ENCODE peak calls at places on chromosomes 2 and 18, in six cellular contexts. One of them, this sample, is unnamed.

GRCh38 chr2:165793161-165793778 is 777 bp downstream of the GALNT3 start:
- DNase-seq in sigmoid colon: no peak
- DNase-seq in lower lobe of right lung: peak
- DNase-seq in brain microvascular endothelial cell: peak
- DNase-seq in tibial nerve: no peak
- DNase-seq in fibroblast of lung: peak
- DNase-seq in this sample: peak

GRCh38 chr2:170113168-170113567 is 64.8 kb upstream of the MYO3B start:
- DNase-seq in sigmoid colon: no peak
- DNase-seq in lower lobe of right lung: no peak
- DNase-seq in brain microvascular endothelial cell: no peak
- DNase-seq in tibial nerve: no peak
- DNase-seq in fibroblast of lung: no peak
- DNase-seq in this sample: no peak

GRCh38 chr2:203805485-203805838 is 62.1 kb upstream of the CTLA4 start:
- DNase-seq in sigmoid colon: no peak
- DNase-seq in lower lobe of right lung: no peak
- DNase-seq in brain microvascular endothelial cell: no peak
- DNase-seq in tibial nerve: no peak
- DNase-seq in fibroblast of lung: no peak
- DNase-seq in this sample: no peak

GRCh38 chr18:48693625-48694262 is 154.9 kb downstream of the CTIF start:
- DNase-seq in sigmoid colon: no peak
- DNase-seq in lower lobe of right lung: no peak
- DNase-seq in brain microvascular endothelial cell: peak
- DNase-seq in tibial nerve: no peak
- DNase-seq in fibroblast of lung: peak
- DNase-seq in this sample: no peak

GRCh38 chr2:240991378-240992263 is 6.8 kb upstream of the SNED1 start:
- DNase-seq in sigmoid colon: peak
- DNase-seq in lower lobe of right lung: peak
- DNase-seq in brain microvascular endothelial cell: peak
- DNase-seq in tibial nerve: peak
- DNase-seq in fibroblast of lung: peak
- DNase-seq in this sample: peak

GRCh38 chr2:238922435-238922834 is 74.5 kb downstream of the TWIST2 start:
- DNase-seq in sigmoid colon: peak
- DNase-seq in lower lobe of right lung: no peak
- DNase-seq in brain microvascular endothelial cell: no peak
- DNase-seq in tibial nerve: no peak
- DNase-seq in fibroblast of lung: no peak
- DNase-seq in this sample: no peak

GRCh38 chr2:46848446-46848845 is 67.2 kb downstream of the MCFD2 start:
- DNase-seq in sigmoid colon: peak
- DNase-seq in lower lobe of right lung: no peak
- DNase-seq in brain microvascular endothelial cell: no peak
- DNase-seq in tibial nerve: no peak
- DNase-seq in fibroblast of lung: peak
- DNase-seq in this sample: no peak

GRCh38 chr18:5964996-5965395 is 69.7 kb upstream of the TMEM200C start:
- DNase-seq in sigmoid colon: no peak
- DNase-seq in lower lobe of right lung: no peak
- DNase-seq in brain microvascular endothelial cell: no peak
- DNase-seq in tibial nerve: no peak
- DNase-seq in fibroblast of lung: no peak
- DNase-seq in this sample: no peak

GRCh38 chr18:56799756-56800155 is 148.6 kb downstream of the WDR7 start:
- DNase-seq in sigmoid colon: no peak
- DNase-seq in lower lobe of right lung: no peak
- DNase-seq in brain microvascular endothelial cell: no peak
- DNase-seq in tibial nerve: no peak
- DNase-seq in fibroblast of lung: peak
- DNase-seq in this sample: no peak

GRCh38 chr2:241680827-241681599 is 5.6 kb downstream of the DTYMK start:
- DNase-seq in sigmoid colon: peak
- DNase-seq in lower lobe of right lung: no peak
- DNase-seq in brain microvascular endothelial cell: peak
- DNase-seq in tibial nerve: peak
- DNase-seq in fibroblast of lung: peak
- DNase-seq in this sample: no peak

GRCh38 chr18:80109676-80110078 is 615 bp downstream of the ADNP2 start:
- DNase-seq in sigmoid colon: peak
- DNase-seq in lower lobe of right lung: peak
- DNase-seq in brain microvascular endothelial cell: peak
- DNase-seq in tibial nerve: no peak
- DNase-seq in fibroblast of lung: peak
- DNase-seq in this sample: peak

GRCh38 chr2:168428431-168428830 is 27.6 kb upstream of the CERS6 start:
- DNase-seq in sigmoid colon: no peak
- DNase-seq in lower lobe of right lung: no peak
- DNase-seq in brain microvascular endothelial cell: no peak
- DNase-seq in tibial nerve: no peak
- DNase-seq in fibroblast of lung: no peak
- DNase-seq in this sample: no peak

DNA sequence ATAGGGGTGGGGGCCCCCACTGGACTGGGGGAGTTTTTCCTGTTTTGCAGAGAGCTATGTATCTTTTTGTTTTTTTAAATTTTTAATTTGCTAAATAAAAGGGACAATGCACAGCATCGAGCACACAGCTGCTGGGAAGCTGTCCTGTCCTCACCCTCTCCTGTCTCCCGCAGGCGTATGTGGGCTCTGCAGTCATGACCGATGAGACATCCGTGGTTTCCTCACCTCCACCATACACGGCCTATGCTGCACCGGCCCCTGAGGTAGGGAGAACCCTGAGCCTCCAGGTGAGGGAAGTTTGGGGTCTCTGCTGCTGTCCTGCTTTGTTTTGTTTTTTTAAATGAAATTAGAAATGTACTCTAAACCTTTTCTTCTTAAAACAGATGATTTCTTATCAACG is 27.6 kb downstream of the PLEKHB2 start:
- DNase-seq in sigmoid colon: no peak
- DNase-seq in lower lobe of right lung: no peak
- DNase-seq in brain microvascular endothelial cell: no peak
- DNase-seq in tibial nerve: no peak
- DNase-seq in fibroblast of lung: no peak
- DNase-seq in this sample: no peak
- TF ChIP-seq CTCF in sigmoid colon: no peak
- TF ChIP-seq CTCF in lower lobe of right lung: no peak
- TF ChIP-seq CTCF in brain microvascular endothelial cell: no peak
- TF ChIP-seq CTCF in tibial nerve: no peak
- TF ChIP-seq CTCF in fibroblast of lung: no peak
- TF ChIP-seq CTCF in this sample: no peak

DNA sequence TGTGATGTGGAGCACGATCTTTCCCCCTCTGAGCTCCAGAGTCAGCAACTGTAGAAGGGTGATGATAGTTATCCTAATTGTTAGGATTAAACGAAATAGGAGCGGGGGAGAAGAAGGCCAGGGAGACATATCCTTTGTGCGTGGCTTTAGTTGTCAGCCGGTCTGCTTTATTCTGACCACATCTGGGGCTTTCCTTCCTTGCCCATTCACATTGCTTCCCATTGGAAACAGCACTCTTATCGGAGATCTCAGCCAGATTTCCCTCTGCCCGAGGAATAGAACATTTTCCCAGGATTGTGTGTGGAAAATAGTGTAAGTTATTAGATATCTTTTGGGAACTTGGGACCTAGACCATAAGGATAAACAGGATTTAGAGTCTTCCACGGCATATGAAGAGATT is 1.5 kb downstream of the RALB start:
- DNase-seq in sigmoid colon: peak
- DNase-seq in lower lobe of right lung: no peak
- DNase-seq in brain microvascular endothelial cell: no peak
- DNase-seq in tibial nerve: no peak
- DNase-seq in fibroblast of lung: no peak
- DNase-seq in this sample: no peak
- H3K4me3 ChIP-seq in sigmoid colon: peak
- H3K4me3 ChIP-seq in lower lobe of right lung: peak
- H3K4me3 ChIP-seq in brain microvascular endothelial cell: peak
- H3K4me3 ChIP-seq in tibial nerve: peak
- H3K4me3 ChIP-seq in fibroblast of lung: peak
- H3K4me3 ChIP-seq in this sample: peak

GRCh38 chr2:143399679-143400078 is 270.5 kb downstream of the ARHGAP15 start:
- DNase-seq in sigmoid colon: no peak
- DNase-seq in lower lobe of right lung: no peak
- DNase-seq in brain microvascular endothelial cell: no peak
- DNase-seq in tibial nerve: no peak
- DNase-seq in fibroblast of lung: no peak
- DNase-seq in this sample: no peak
- H3K27ac ChIP-seq in sigmoid colon: no peak
- H3K27ac ChIP-seq in lower lobe of right lung: no peak
- H3K27ac ChIP-seq in brain microvascular endothelial cell: no peak
- H3K27ac ChIP-seq in tibial nerve: no peak
- H3K27ac ChIP-seq in fibroblast of lung: no peak
- H3K27ac ChIP-seq in this sample: no peak

GRCh38 chr18:52670903-52671302 is 330.9 kb downstream of the DCC start:
- DNase-seq in sigmoid colon: no peak
- DNase-seq in lower lobe of right lung: no peak
- DNase-seq in brain microvascular endothelial cell: peak
- DNase-seq in tibial nerve: no peak
- DNase-seq in fibroblast of lung: peak
- DNase-seq in this sample: no peak
- TF ChIP-seq CTCF in sigmoid colon: no peak
- TF ChIP-seq CTCF in lower lobe of right lung: peak
- TF ChIP-seq CTCF in brain microvascular endothelial cell: peak
- TF ChIP-seq CTCF in tibial nerve: no peak
- TF ChIP-seq CTCF in fibroblast of lung: peak
- TF ChIP-seq CTCF in this sample: peak

DNA sequence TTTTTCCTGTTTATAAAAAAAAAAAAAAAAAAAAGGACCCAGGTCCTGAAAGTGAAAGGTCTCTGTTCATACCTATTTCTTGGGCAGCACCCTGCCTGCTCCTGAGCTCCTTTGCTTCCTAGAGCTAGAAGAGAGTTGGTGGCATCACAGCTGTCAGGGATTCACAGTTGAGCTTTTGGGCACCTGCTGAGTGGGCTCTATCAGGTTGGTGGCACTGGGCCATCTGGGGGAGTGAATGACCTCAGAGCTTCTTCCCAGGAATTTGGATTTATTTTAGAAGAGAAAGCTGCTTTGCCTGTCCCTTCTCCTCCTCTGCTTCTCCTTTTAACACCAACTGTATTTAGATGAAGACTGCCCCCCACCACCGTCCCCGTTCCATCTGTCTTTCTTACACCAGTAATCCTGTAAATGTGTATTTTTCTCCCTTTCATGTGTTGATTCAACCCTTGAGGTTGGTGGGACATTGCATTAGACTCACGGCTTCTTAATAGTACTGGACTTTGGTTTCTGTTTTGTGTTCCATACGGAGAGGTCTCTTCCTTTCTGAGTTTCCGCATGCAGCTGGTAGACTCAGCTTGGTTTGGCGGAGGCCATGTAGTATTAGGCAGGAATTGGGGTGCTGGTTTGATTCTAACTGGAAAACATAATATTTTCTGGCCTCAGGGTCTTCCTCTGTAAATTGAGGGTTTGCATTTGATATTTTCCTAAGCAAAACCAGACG is 7.6 kb upstream of the MGAT5 start:
- DNase-seq in sigmoid colon: no peak
- DNase-seq in lower lobe of right lung: no peak
- DNase-seq in brain microvascular endothelial cell: no peak
- DNase-seq in tibial nerve: no peak
- DNase-seq in fibroblast of lung: no peak
- DNase-seq in this sample: no peak
- H3K4me3 ChIP-seq in sigmoid colon: no peak
- H3K4me3 ChIP-seq in lower lobe of right lung: no peak
- H3K4me3 ChIP-seq in brain microvascular endothelial cell: no peak
- H3K4me3 ChIP-seq in tibial nerve: no peak
- H3K4me3 ChIP-seq in fibroblast of lung: no peak
- H3K4me3 ChIP-seq in this sample: no peak

GRCh38 chr18:38458673-38459072 is 893.1 kb upstream of the CELF4 start:
- DNase-seq in sigmoid colon: no peak
- DNase-seq in lower lobe of right lung: no peak
- DNase-seq in brain microvascular endothelial cell: no peak
- DNase-seq in tibial nerve: no peak
- DNase-seq in fibroblast of lung: no peak
- DNase-seq in this sample: no peak

GRCh38 chr18:38459086-38459485 is 893.5 kb upstream of the CELF4 start:
- DNase-seq in sigmoid colon: no peak
- DNase-seq in lower lobe of right lung: no peak
- DNase-seq in brain microvascular endothelial cell: no peak
- DNase-seq in tibial nerve: no peak
- DNase-seq in fibroblast of lung: no peak
- DNase-seq in this sample: no peak

GRCh38 chr18:38450876-38451275 is 885.3 kb upstream of the CELF4 start:
- DNase-seq in sigmoid colon: no peak
- DNase-seq in lower lobe of right lung: no peak
- DNase-seq in brain microvascular endothelial cell: no peak
- DNase-seq in tibial nerve: no peak
- DNase-seq in fibroblast of lung: peak
- DNase-seq in this sample: no peak

GRCh38 chr18:38456253-38456652 is 890.7 kb upstream of the CELF4 start:
- DNase-seq in sigmoid colon: no peak
- DNase-seq in lower lobe of right lung: no peak
- DNase-seq in brain microvascular endothelial cell: no peak
- DNase-seq in tibial nerve: no peak
- DNase-seq in fibroblast of lung: no peak
- DNase-seq in this sample: no peak

GRCh38 chr18:38453880-38454279 is 888.3 kb upstream of the CELF4 start:
- DNase-seq in sigmoid colon: no peak
- DNase-seq in lower lobe of right lung: no peak
- DNase-seq in brain microvascular endothelial cell: no peak
- DNase-seq in tibial nerve: no peak
- DNase-seq in fibroblast of lung: no peak
- DNase-seq in this sample: no peak
- H3K27ac ChIP-seq in sigmoid colon: no peak
- H3K27ac ChIP-seq in lower lobe of right lung: no peak
- H3K27ac ChIP-seq in brain microvascular endothelial cell: no peak
- H3K27ac ChIP-seq in tibial nerve: no peak
- H3K27ac ChIP-seq in fibroblast of lung: no peak
- H3K27ac ChIP-seq in this sample: no peak